ENCODE peak calls at places on chromosome 1, in six cellular contexts. A is uterus; G is thoracic aorta; F is WERI-Rb-1; Y is CD4-positive, alpha-beta T cell; B is fibroblast of lung. Z is an unnamed sample. For H3K27me3, the result is how much of the 10 kb centered on the place peaks cover.

GRCh38 chr1:115753830-115754229 is 14.7 kb downstream of the CASQ2 start:
- DNase-seq in A (no peak), G (no peak), F (peak), Y (no peak), B (no peak), Z (no peak)

GRCh38 chr1:102853701-102854187 is 254.6 kb downstream of the COL11A1 start:
- DNase-seq in A (no peak), G (no peak), F (no peak), Y (no peak), B (no peak), Z (no peak)

GRCh38 chr1:205369621-205370230 is 13.0 kb upstream of the KLHDC8A start:
- DNase-seq in A (no peak), G (no peak), F (no peak), Y (no peak), B (peak), Z (no peak)

GRCh38 chr1:100597069-100597741 is 59.3 kb downstream of the GPR88 start:
- DNase-seq in A (no peak), G (no peak), F (no peak), Y (no peak), B (peak), Z (no peak)

GRCh38 chr1:204624631-204625216 is 60.8 kb downstream of the LRRN2 start:
- DNase-seq in A (no peak), G (no peak), F (peak), Y (no peak), B (no peak), Z (no peak)

GRCh38 chr1:176227579-176227978 is 20.5 kb upstream of the COP1 start:
- DNase-seq in A (no peak), G (no peak), F (no peak), Y (no peak), B (no peak), Z (no peak)

GRCh38 chr1:209513226-209513625 is 70.3 kb upstream of the CAMK1G start:
- DNase-seq in A (no peak), G (no peak), F (peak), Y (no peak), B (peak), Z (no peak)

GRCh38 chr1:47684964-47685762 is 247.3 kb downstream of the FOXD2 start:
- DNase-seq in A (no peak), G (no peak), F (no peak), Y (no peak), B (peak), Z (no peak)

GRCh38 chr1:209672705-209673630 is 2.2 kb upstream of the G0S2 start:
- DNase-seq in A (no peak), G (no peak), F (no peak), Y (no peak), B (no peak), Z (no peak)

GRCh38 chr1:64470670-64471217 is 815 bp downstream of the CACHD1 start:
- DNase-seq in A (peak), G (no peak), F (peak), Y (no peak), B (peak), Z (peak)

GRCh38 chr1:64471218-64471719 is 1.3 kb downstream of the CACHD1 start:
- DNase-seq in A (peak), G (no peak), F (peak), Y (no peak), B (peak), Z (no peak)

GRCh38 chr1:64469977-64470669 is at the start of gene CACHD1:
- DNase-seq in A (peak), G (peak), F (peak), Y (peak), B (peak), Z (peak)

GRCh38 chr1:64469121-64469520 is 808 bp upstream of the CACHD1 start:
- DNase-seq in A (no peak), G (no peak), F (no peak), Y (no peak), B (no peak), Z (no peak)

GRCh38 chr1:64469614-64469976 is 334 bp upstream of the CACHD1 start:
- DNase-seq in A (no peak), G (no peak), F (no peak), Y (no peak), B (peak), Z (peak)
- H3K27me3 ChIP-seq in A (under half), G (under half), F (under half), Y (under half), B (under half), Z (under half)

DNA sequence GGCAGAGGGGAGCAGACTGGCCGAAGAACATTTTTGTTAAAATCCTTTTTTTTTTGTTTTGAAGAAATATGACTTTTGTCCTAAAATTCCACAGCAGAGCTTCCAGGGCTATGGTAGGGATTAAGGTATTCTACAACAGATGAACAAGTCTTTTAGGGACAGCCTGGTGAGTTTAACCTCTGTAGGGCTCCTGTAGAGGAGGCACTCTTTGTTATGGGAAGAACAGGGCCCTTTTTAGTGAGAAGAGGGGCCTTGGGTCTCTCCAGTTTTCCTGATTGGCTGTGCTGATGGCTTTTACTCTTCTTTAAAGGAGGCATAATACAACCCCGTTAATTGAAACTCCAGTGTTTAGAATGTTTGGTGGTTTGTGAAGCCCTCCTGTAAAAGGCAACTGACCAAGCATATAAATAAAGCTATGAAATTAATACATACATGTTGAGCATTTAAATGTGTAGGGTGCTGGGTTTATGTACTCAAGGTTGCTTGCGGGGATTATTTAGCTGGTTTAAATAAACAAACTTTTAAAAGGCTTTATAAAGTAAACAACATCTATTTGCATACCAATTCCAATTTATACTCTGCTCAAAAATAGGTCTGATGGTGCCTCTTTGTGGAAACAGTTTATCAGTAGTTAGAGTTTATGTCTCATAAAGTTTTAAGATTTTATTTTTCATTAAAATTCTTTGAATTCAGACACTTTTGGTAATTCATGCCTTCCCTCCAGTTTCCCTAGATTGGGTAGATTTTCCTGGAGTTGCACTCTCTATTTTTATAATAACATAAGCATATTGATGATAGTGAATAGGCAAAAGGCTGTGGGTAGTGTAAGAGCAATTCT is 46.5 kb downstream of the PBX1 start:
- DNase-seq in A (no peak), G (no peak), F (no peak), Y (no peak), B (no peak), Z (no peak)
- TF ChIP-seq CTCF in A (no peak), G (no peak), F (no peak), Y (no peak), B (no peak), Z (no peak)

GRCh38 chr1:109793089-109793485 is 29.4 kb upstream of the EPS8L3 start:
- DNase-seq in A (peak), G (no peak), F (no peak), Y (no peak), B (no peak), Z (no peak)
- H3K27me3 ChIP-seq in A (under half), G (under half), F (under half), Y (under half), B (under half), Z (under half)

GRCh38 chr1:212410231-212410825 is 4.4 kb downstream of the PACC1 start:
- DNase-seq in A (no peak), G (no peak), F (no peak), Y (no peak), B (no peak), Z (no peak)

GRCh38 chr1:212415107-212415841 is 588 bp upstream of the PACC1 start:
- DNase-seq in A (no peak), G (no peak), F (no peak), Y (no peak), B (no peak), Z (no peak)

GRCh38 chr1:212412374-212412773 is 2.3 kb downstream of the PACC1 start:
- DNase-seq in A (no peak), G (no peak), F (no peak), Y (no peak), B (no peak), Z (no peak)

GRCh38 chr1:212413902-212414327 is 771 bp downstream of the PACC1 start:
- DNase-seq in A (no peak), G (no peak), F (no peak), Y (no peak), B (peak), Z (peak)

GRCh38 chr1:212414328-212415106 is at the start of gene PACC1:
- DNase-seq in A (peak), G (peak), F (peak), Y (peak), B (peak), Z (peak)
- TF ChIP-seq CTCF in A (peak), G (no peak), F (no peak), Y (no peak), B (no peak), Z (no peak)

Z was measured in ascending aorta.